ENCODE peak calls at places on chromosomes 13 and 19, in seven cellular contexts. U, E, R, S, G, Y and D are unnamed samples.

GRCh38 chr19:58021541-58022282 is 12.1 kb upstream of the ZSCAN1 start:
- DNase-seq in U (no peak), G (peak; percentile 18), E (peak; percentile 19), Y (peak; percentile 48), S (peak; percentile 28), R (peak; percentile 30), D (peak; percentile 2)

GRCh38 chr13:85724554-85725432 is 74.4 kb downstream of the SLITRK6 start:
- DNase-seq in U (no peak), R (no peak), Y (no peak), G (no peak), E (no peak), S (no peak), D (no peak)

GRCh38 chr13:51154029-51154555 is 43.0 kb upstream of the C13orf42 start:
- DNase-seq in E (no peak), S (no peak), U (no peak), R (no peak), Y (peak; percentile 36), G (no peak), D (no peak)

GRCh38 chr19:18444513-18444912 is 6.6 kb upstream of the ISYNA1 start:
- DNase-seq in E (no peak), U (no peak), S (no peak), G (no peak), R (no peak), Y (no peak), D (no peak)

GRCh38 chr13:110444226-110444653 is 117.3 kb downstream of the RAB20 start:
- DNase-seq in U (no peak), S (no peak), Y (no peak), R (no peak), G (no peak), E (no peak), D (no peak)

GRCh38 chr19:55652311-55653078 is 2.3 kb upstream of the U2AF2 start:
- DNase-seq in S (no peak), G (no peak), Y (no peak), R (no peak), E (no peak), U (no peak), D (no peak)

GRCh38 chr13:110471833-110472162 is 89.7 kb downstream of the RAB20 start:
- DNase-seq in E (no peak), Y (peak; percentile 26), U (no peak), R (peak; percentile 76), G (no peak), S (peak; percentile 32), D (no peak)

GRCh38 chr13:51336746-51337145 is 2.7 kb upstream of the SERPINE3 start:
- DNase-seq in R (no peak), U (no peak), Y (no peak), S (no peak), E (no peak), G (no peak), D (no peak)